ENCODE peak calls at places on chromosomes 12 and 14, in five cellular contexts. U, F, S, O and T are unnamed samples.

GRCh38 chr12:10210225-10210624 is 2.5 kb upstream of the GABARAPL1 start:
- DNase-seq in U (no peak), F (no peak), S (no peak), O (no peak), T (no peak)

GRCh38 chr14:76686646-76687045 is 74.6 kb upstream of the VASH1 start:
- DNase-seq in U (no peak), F (no peak), S (no peak), O (no peak), T (no peak)

GRCh38 chr12:14264777-14265176 is 100.7 kb upstream of the ATF7IP start:
- DNase-seq in U (no peak), F (no peak), S (peak), O (no peak), T (no peak)

GRCh38 chr12:34403706-34404376 is 381.5 kb downstream of the ALG10 start:
- DNase-seq in U (no peak), F (no peak), S (no peak), O (no peak), T (peak)

GRCh38 chr12:42409471-42409870 is 83.5 kb downstream of the PPHLN1 start:
- DNase-seq in U (no peak), F (no peak), S (no peak), O (no peak), T (no peak)

GRCh38 chr14:101086926-101087325 is 183.4 kb upstream of the RTL1 start:
- DNase-seq in U (no peak), F (no peak), S (no peak), O (no peak), T (no peak)

GRCh38 chr12:46998811-46999368 is 80.5 kb upstream of the PCED1B start:
- DNase-seq in U (peak), F (no peak), S (peak), O (no peak), T (no peak)

GRCh38 chr12:58416211-58416610 is 474.8 kb downstream of the ATP23 start:
- DNase-seq in U (peak), F (no peak), S (peak), O (no peak), T (no peak)

GRCh38 chr14:88974991-88975835 is 150.8 kb downstream of the TTC8 start:
- DNase-seq in U (no peak), F (no peak), S (no peak), O (no peak), T (no peak)

GRCh38 chr14:73728106-73729014 is 14.2 kb upstream of the PNMA1 start:
- DNase-seq in U (peak), F (peak), S (peak), O (peak), T (peak)

GRCh38 chr14:70188608-70189540 is at the start of gene SLC8A3:
- DNase-seq in U (peak), F (no peak), S (peak), O (peak), T (peak)

GRCh38 chr12:122852336-122853275 is 17.3 kb downstream of the HIP1R start:
- DNase-seq in U (no peak), F (no peak), S (no peak), O (peak), T (peak)

GRCh38 chr14:103296007-103296406 is 38.0 kb upstream of the EIF5 start:
- DNase-seq in U (peak), F (no peak), S (peak), O (no peak), T (no peak)

GRCh38 chr12:11581179-11581755 is 68.2 kb upstream of the ETV6 start:
- DNase-seq in U (peak), F (peak), S (peak), O (peak), T (no peak)

GRCh38 chr12:34344851-34345522 is 322.7 kb downstream of the ALG10 start:
- DNase-seq in U (no peak), F (no peak), S (no peak), O (no peak), T (no peak)

GRCh38 chr14:74019743-74020142 is 594 bp downstream of the BBOF1 start:
- DNase-seq in U (peak), F (no peak), S (peak), O (no peak), T (no peak)

GRCh38 chr12:79381246-79382208 is 309.2 kb downstream of the PAWR start:
- DNase-seq in U (no peak), F (peak), S (no peak), O (no peak), T (no peak)

GRCh38 chr12:43653289-43653915 is 101.4 kb upstream of the ADAMTS20 start:
- DNase-seq in U (peak), F (no peak), S (no peak), O (no peak), T (no peak)

GRCh38 chr12:54207539-54208267 is 18.9 kb upstream of the SMUG1 start:
- DNase-seq in U (peak), F (peak), S (peak), O (peak), T (peak)

GRCh38 chr12:79441534-79441933 is 249.2 kb downstream of the PAWR start:
- DNase-seq in U (no peak), F (no peak), S (no peak), O (no peak), T (no peak)

GRCh38 chr14:105474478-105475268 is at the start of gene CRIP2:
- DNase-seq in U (peak), F (no peak), S (peak), O (no peak), T (no peak)